ENCODE peak calls at places on chromosomes 2 and 18, in four cellular contexts. H, P, N and E are unnamed samples.

GRCh38 chr2:206125914-206126313 is 33.3 kb downstream of the NDUFS1 start:
- DNase-seq in H (no peak), P (no peak), N (no peak), E (no peak)

GRCh38 chr2:156486175-156486574 is 50.0 kb downstream of the GPD2 start:
- DNase-seq in H (no peak), P (no peak), N (no peak), E (no peak)

GRCh38 chr2:23379220-23379695 is 5.7 kb upstream of the KLHL29 start:
- DNase-seq in H (no peak), P (peak), N (no peak), E (no peak)

GRCh38 chr2:96108578-96109561 is 7.5 kb downstream of the ADRA2B start:
- DNase-seq in H (no peak), P (no peak), N (no peak), E (no peak)

GRCh38 chr2:210502997-210503621 is 26.6 kb upstream of the LANCL1 start:
- DNase-seq in H (peak), P (peak), N (no peak), E (no peak)

GRCh38 chr2:238947920-238948710 is 100.2 kb downstream of the TWIST2 start:
- DNase-seq in H (peak), P (peak), N (no peak), E (no peak)

GRCh38 chr18:48781041-48781989 is 169.4 kb downstream of the SMAD7 start:
- DNase-seq in H (peak), P (peak), N (no peak), E (no peak)

GRCh38 chr2:37585982-37586621 is 85.3 kb downstream of the CDC42EP3 start:
- DNase-seq in H (no peak), P (peak), N (no peak), E (no peak)

GRCh38 chr2:20050712-20051517 is 513 bp downstream of the LAPTM4A start:
- DNase-seq in H (peak), P (peak), N (no peak), E (no peak)

GRCh38 chr18:29191263-29191662 is 1014.3 kb upstream of the CDH2 start:
- DNase-seq in H (no peak), P (no peak), N (no peak), E (no peak)

GRCh38 chr2:71570511-71570910 is 117.2 kb downstream of the DYSF start:
- DNase-seq in H (no peak), P (no peak), N (no peak), E (no peak)

GRCh38 chr2:47568164-47568861 is 165.4 kb downstream of the MSH2 start:
- DNase-seq in H (no peak), P (no peak), N (no peak), E (no peak)

GRCh38 chr2:207498427-207498826 is 31.3 kb upstream of the CREB1 start:
- DNase-seq in H (no peak), P (no peak), N (no peak), E (no peak)
- TF ChIP-seq CTCF in H (no peak), P (no peak), N (no peak), E (no peak)

GRCh38 chr2:84493494-84493893 is 22.8 kb upstream of the DNAH6 start:
- DNase-seq in H (no peak), P (no peak), N (no peak), E (no peak)

GRCh38 chr2:84491256-84491655 is 25.0 kb upstream of the DNAH6 start:
- DNase-seq in H (no peak), P (no peak), N (no peak), E (no peak)

GRCh38 chr2:84494070-84494469 is 22.2 kb upstream of the DNAH6 start:
- DNase-seq in H (no peak), P (no peak), N (no peak), E (no peak)

GRCh38 chr2:84491741-84492140 is 24.6 kb upstream of the DNAH6 start:
- DNase-seq in H (no peak), P (no peak), N (no peak), E (no peak)

DNA sequence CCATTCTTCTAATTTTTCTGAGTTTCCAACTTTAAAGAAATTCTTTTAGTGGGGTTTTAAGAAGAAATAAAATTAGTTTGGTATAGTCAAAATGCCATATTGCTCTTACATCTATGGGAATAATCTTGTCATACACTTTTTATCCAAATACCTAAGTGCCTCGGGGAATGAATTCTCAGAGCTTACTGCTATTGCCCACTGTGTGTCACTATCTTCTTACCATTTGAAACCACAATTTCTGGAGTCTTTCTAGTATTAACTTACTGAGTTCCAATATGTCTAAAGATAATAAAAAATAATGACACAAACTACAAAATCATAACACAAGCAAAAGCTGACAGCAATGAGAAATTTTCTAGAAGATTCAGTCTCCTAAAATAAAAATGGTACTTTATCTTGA is 23.7 kb upstream of the DNAH6 start:
- DNase-seq in H (no peak), P (no peak), N (no peak), E (no peak)
- TF ChIP-seq CTCF in H (no peak), P (no peak), N (no peak), E (peak)

DNA sequence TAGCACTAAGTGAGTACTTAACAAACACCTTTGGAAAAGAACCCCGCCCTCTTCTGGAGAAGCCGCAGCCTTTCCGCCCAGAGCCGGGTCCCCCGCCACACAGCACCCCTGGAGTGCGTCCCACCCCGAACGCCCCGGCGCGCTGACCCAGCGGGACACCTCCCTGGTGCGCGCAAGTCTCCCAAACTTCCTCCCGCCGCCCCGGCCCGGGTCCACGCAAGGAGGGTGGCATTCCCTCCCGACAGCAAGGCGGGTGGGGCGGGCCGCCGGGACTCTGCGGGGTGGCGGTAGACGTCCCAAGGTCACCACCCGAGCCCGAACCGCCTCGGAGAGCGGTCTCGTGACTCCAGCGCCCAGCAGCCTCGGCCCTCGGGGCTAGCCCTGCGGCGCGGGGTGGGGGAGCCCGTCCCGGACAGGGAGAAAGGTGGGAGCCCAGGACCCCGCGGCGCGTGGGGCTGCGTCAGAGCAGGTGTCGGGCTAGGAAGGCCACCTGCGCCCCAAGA is 598 bp downstream of the CCDC93 start:
- DNase-seq in H (no peak), P (peak), N (no peak), E (peak)
- TF ChIP-seq CTCF in H (no peak), P (no peak), N (no peak), E (no peak)

GRCh38 chr2:217823626-217824025 is 179.2 kb downstream of the TNS1 start:
- DNase-seq in H (no peak), P (no peak), N (no peak), E (no peak)

GRCh38 chr2:217824223-217824622 is 178.6 kb downstream of the TNS1 start:
- DNase-seq in H (no peak), P (no peak), N (no peak), E (no peak)

GRCh38 chr2:217820904-217821303 is 181.9 kb downstream of the TNS1 start:
- DNase-seq in H (no peak), P (no peak), N (no peak), E (no peak)

GRCh38 chr2:217821536-217822147 is 181.2 kb downstream of the TNS1 start:
- DNase-seq in H (no peak), P (no peak), N (no peak), E (no peak)

GRCh38 chr2:217822296-217823252 is 180.2 kb downstream of the TNS1 start:
- DNase-seq in H (no peak), P (no peak), N (no peak), E (no peak)
- TF ChIP-seq CTCF in H (no peak), P (no peak), N (no peak), E (no peak)

GRCh38 chr18:77705301-77705700 is 455.7 kb downstream of the GALR1 start:
- DNase-seq in H (no peak), P (no peak), N (no peak), E (no peak)

GRCh38 chr18:77701977-77702376 is 452.3 kb downstream of the GALR1 start:
- DNase-seq in H (no peak), P (no peak), N (no peak), E (no peak)

GRCh38 chr18:77700051-77700450 is 450.4 kb downstream of the GALR1 start:
- DNase-seq in H (no peak), P (no peak), N (no peak), E (no peak)

DNA sequence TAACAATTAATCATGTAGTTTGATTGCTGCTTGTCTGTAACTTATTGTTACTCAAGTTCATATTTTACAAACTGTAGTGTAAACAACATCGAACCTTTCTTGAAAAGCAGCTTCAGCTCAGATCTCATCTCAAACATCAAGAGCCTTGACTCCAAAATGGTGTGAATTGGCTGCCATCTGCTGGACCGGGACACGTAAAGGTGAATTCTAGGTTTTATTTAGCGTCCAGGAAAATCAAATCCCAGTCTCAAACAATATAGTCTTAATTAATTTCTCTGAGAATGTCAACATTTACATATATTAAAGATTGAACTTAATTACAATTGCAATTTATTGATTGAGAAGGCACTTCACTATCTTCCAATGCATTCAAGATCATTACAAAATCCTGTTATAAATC is 453.0 kb downstream of the GALR1 start:
- DNase-seq in H (no peak), P (peak), N (no peak), E (no peak)
- TF ChIP-seq CTCF in H (no peak), P (peak), N (no peak), E (peak)

DNA sequence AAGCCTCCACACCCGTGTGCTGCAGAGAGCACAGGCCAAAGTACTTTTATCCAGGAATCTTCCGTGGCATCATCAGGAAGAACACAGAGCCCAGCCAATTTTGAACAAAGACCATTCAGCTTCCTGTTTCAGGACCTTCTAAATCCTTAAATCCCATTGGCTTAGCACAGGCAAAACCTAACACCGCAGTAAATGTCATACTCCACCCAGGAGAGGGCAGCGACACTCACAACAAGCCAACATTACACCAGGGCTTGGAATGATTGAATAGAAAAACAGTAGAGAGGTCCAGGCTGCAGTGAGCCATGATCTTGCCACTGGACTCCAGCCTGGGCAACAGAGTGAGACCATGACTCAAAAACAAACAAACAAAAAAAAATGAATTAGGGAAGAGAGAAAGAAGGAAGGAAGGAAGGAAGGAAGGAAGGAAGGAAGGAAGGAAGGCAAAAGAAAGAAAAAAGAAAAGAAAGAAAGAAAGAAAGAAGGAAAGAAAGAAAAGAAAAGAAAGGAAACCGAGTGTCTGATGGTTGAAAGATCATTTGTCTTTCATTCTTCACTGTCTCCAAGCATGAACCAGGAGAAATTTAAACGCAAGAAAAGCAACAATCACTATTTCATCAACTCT is 144.6 kb upstream of the SATB2 start:
- DNase-seq in H (no peak), P (no peak), N (no peak), E (no peak)
- TF ChIP-seq CTCF in H (no peak), P (no peak), N (no peak), E (no peak)

GRCh38 chr2:191302459-191303155 is 57.4 kb downstream of the MYO1B start:
- DNase-seq in H (no peak), P (peak), N (no peak), E (no peak)
- TF ChIP-seq CTCF in H (no peak), P (peak), N (no peak), E (peak)

GRCh38 chr2:203396667-203397066 is 68.5 kb downstream of the ABI2 start:
- DNase-seq in H (no peak), P (no peak), N (no peak), E (no peak)
- TF ChIP-seq CTCF in H (no peak), P (peak), N (no peak), E (peak)

DNA sequence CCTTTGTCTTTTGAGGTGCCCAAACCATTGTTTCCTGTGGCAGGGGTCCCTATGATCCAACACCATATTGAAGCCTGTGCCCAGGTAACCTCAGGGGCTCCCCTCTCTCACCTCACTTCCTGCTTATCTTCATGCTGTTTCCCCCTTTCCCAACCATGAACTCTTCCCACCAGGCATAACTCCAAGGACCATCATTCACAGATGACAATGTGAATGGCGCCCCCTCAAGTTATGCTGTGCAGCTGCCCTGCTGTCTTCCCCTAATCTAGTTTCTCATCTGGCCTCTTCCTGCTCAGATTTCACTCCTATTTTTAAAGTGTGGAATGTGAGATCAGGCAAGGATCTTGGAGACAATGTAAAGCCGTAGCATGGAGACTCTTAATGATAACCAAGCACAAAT is 1.4 kb downstream of the GMPPA start:
- DNase-seq in H (no peak), P (no peak), N (no peak), E (no peak)
- TF ChIP-seq CTCF in H (no peak), P (peak), N (no peak), E (peak)